ENCODE peak calls at places on chromosomes 7 and 10, in nine cellular contexts. H is HCEC 1CT; E is endothelial cell of umbilical vein; N is HAP-1; J is activated T-cell treated with anti-CD3 and anti-CD28 coated beads, Interleukin-2, amount 50 U/mL, for 24 hours; I is GDM1; X is KBM-7; W is HuH-7; Z is CD8-positive, alpha-beta T cell. T is an unnamed sample.
A peak's percentile ranks its signal among the peaks of the same experiment; 100 is the strongest.

GRCh38 chr10:73460897-73461296 is 27.5 kb upstream of the MSS51 start:
- DNase-seq in H (no peak), E (no peak), N (no peak), J (no peak), I (no peak), X (no peak), W (no peak), Z (no peak), T (no peak)

GRCh38 chr7:27551803-27552202 is 110.9 kb downstream of the HIBADH start:
- DNase-seq in H (no peak), E (no peak), N (peak; percentile 48), J (no peak), I (no peak), X (no peak), W (no peak), Z (no peak), T (no peak)

GRCh38 chr7:85423209-85423895 is 236.5 kb upstream of the SEMA3D start:
- DNase-seq in H (no peak), E (no peak), N (no peak), J (no peak), I (no peak), X (no peak), W (no peak), Z (no peak), T (no peak)

GRCh38 chr7:98151884-98152283 is 45.2 kb downstream of the LMTK2 start:
- DNase-seq in H (no peak), E (no peak), N (peak; percentile 60), J (no peak), I (no peak), X (no peak), W (no peak), Z (no peak), T (no peak)

GRCh38 chr7:28065308-28065707 is 115.3 kb downstream of the JAZF1 start:
- DNase-seq in H (no peak), E (no peak), N (no peak), J (no peak), I (no peak), X (no peak), W (no peak), Z (no peak), T (no peak)

GRCh38 chr7:139482662-139483466 is 609 bp downstream of the KLRG2 start:
- DNase-seq in H (no peak), E (no peak), N (no peak), J (peak; percentile 54), I (no peak), X (no peak), W (no peak), Z (no peak), T (no peak)

GRCh38 chr10:69961864-69962745 is 90.5 kb upstream of the MACROH2A2 start:
- DNase-seq in H (no peak), E (no peak), N (no peak), J (no peak), I (peak; percentile 49), X (no peak), W (no peak), Z (no peak), T (no peak)

GRCh38 chr7:67022501-67022900 is 25.9 kb downstream of the TYW1 start:
- DNase-seq in H (no peak), E (no peak), N (no peak), J (no peak), I (no peak), X (no peak), W (no peak), Z (no peak), T (no peak)

GRCh38 chr10:24469993-24470392 is 253.7 kb downstream of the ARHGAP21 start:
- DNase-seq in H (no peak), E (no peak), N (no peak), J (no peak), I (no peak), X (no peak), W (peak; percentile 58), Z (no peak), T (no peak)

GRCh38 chr10:46523119-46523880 is 33.2 kb downstream of the GPRIN2 start:
- DNase-seq in H (no peak), E (no peak), N (no peak), J (peak; percentile 25), I (no peak), X (no peak), W (no peak), Z (no peak), T (no peak)

GRCh38 chr7:157490465-157490912 is 153.7 kb downstream of the DNAJB6 start:
- DNase-seq in H (peak; percentile 84), E (no peak), N (no peak), J (peak; percentile 46), I (peak; percentile 65), X (peak; percentile 95), W (no peak), Z (peak; percentile 30), T (peak; percentile 68)

GRCh38 chr7:33744293-33744692 is 161.0 kb upstream of the BMPER start:
- DNase-seq in H (peak; percentile 31), E (peak; percentile 34), N (peak; percentile 20), J (no peak), I (peak; percentile 21), X (peak; percentile 36), W (no peak), Z (no peak), T (no peak)

GRCh38 chr10:132395704-132396494 is 1.1 kb upstream of the PWWP2B start:
- DNase-seq in H (peak; percentile 27), E (peak; percentile 22), N (no peak), J (no peak), I (no peak), X (peak; percentile 43), W (peak; percentile 82), Z (no peak), T (no peak)

GRCh38 chr7:31443457-31443856 is 70.4 kb upstream of the ITPRID1 start:
- DNase-seq in H (peak; percentile 51), E (peak; percentile 48), N (peak; percentile 48), J (no peak), I (no peak), X (peak; percentile 58), W (peak; percentile 42), Z (no peak), T (peak; percentile 55)

GRCh38 chr10:58064714-58065528 is 202.8 kb downstream of the IPMK start:
- DNase-seq in H (peak; percentile 54), E (peak; percentile 23), N (peak; percentile 80), J (no peak), I (peak; percentile 14), X (peak; percentile 54), W (peak; percentile 17), Z (no peak), T (peak; percentile 69)

GRCh38 chr10:3777876-3778707 is 6.9 kb downstream of the KLF6 start:
- DNase-seq in H (peak; percentile 16), E (peak; percentile 42), N (no peak), J (no peak), I (no peak), X (no peak), W (no peak), Z (no peak), T (peak; percentile 57)

GRCh38 chr7:8908889-8909288 is 475.5 kb downstream of the NXPH1 start:
- DNase-seq in H (no peak), E (no peak), N (no peak), J (no peak), I (no peak), X (no peak), W (no peak), Z (no peak), T (no peak)

GRCh38 chr7:46859963-46860475 is 721.9 kb downstream of the TNS3 start:
- DNase-seq in H (peak; percentile 82), E (peak; percentile 74), N (no peak), J (no peak), I (no peak), X (no peak), W (no peak), Z (no peak), T (peak; percentile 28)

GRCh38 chr7:4138866-4139265 is 543.2 kb upstream of the FOXK1 start:
- DNase-seq in H (no peak), E (no peak), N (no peak), J (no peak), I (no peak), X (no peak), W (no peak), Z (no peak), T (no peak)

GRCh38 chr10:86970152-86970886 is 2.0 kb downstream of the ADIRF start:
- DNase-seq in H (peak; percentile 45), E (no peak), N (no peak), J (no peak), I (no peak), X (no peak), W (no peak), Z (no peak), T (peak; percentile 39)

GRCh38 chr7:100033526-100033925 is 16.0 kb upstream of the ZSCAN21 start:
- DNase-seq in H (no peak), E (no peak), N (no peak), J (no peak), I (no peak), X (no peak), W (no peak), Z (no peak), T (no peak)

GRCh38 chr10:110670335-110670734 is 26.2 kb downstream of the RBM20 start:
- DNase-seq in H (no peak), E (no peak), N (no peak), J (no peak), I (no peak), X (no peak), W (no peak), Z (no peak), T (no peak)

GRCh38 chr7:90952649-90952991 is 311.6 kb upstream of the FZD1 start:
- DNase-seq in H (no peak), E (no peak), N (peak; percentile 90), J (no peak), I (no peak), X (no peak), W (no peak), Z (no peak), T (peak; percentile 22)

T was measured in astrocyte of the spinal cord.